ENCODE peak calls at places on chromosome 11, in ten cellular contexts. S is GM23338; Z is stimulated activated CD4-positive, alpha-beta T cell treated with anti-CD3 and anti-CD28 coated beads, Interleukin-1b, Interleukin-23, amount 100 ng/mL, for 24 hours; G is effector memory CD8-positive, alpha-beta T cell; K is ureter; T is HAP-1; D is activated naive CD8-positive, alpha-beta T cell treated with anti-CD3 and anti-CD28 coated beads for 36 hours; L is left cardiac atrium; F is stimulated activated naive CD8-positive, alpha-beta T cell treated with anti-CD3 and anti-CD28 coated beads, Interleukin-15, Interleukin-2, amounts not matched to agents 100 U/mL and 50 U/mL, for 24 hours; W is psoas muscle. M is an unnamed sample.

GRCh38 chr11:124442442-124442841 is 3.1 kb downstream of the OR8B8 start:
- DNase-seq in W (no peak), F (no peak), D (no peak), L (no peak), G (no peak), Z (no peak), S (peak; percentile 7), T (no peak), K (no peak), M (peak; percentile 1)

GRCh38 chr11:118918128-118918685 is 7.5 kb downstream of the BCL9L start:
- DNase-seq in K (peak; percentile 83), Z (no peak), D (peak; percentile 54), S (peak; percentile 85), L (peak; percentile 87), F (no peak), W (peak; percentile 88), G (peak; percentile 46), T (no peak), M (peak; percentile 99)

GRCh38 chr11:126926376-126926791 is 74.2 kb downstream of the KIRREL3 start:
- DNase-seq in L (no peak), W (no peak), S (no peak), F (no peak), K (no peak), Z (no peak), T (no peak), G (no peak), D (no peak), M (no peak)

GRCh38 chr11:128187829-128188228 is 399.5 kb downstream of the ETS1 start:
- DNase-seq in K (no peak), L (no peak), D (no peak), F (no peak), W (no peak), S (no peak), G (no peak), Z (no peak), T (no peak), M (peak; percentile 33)

GRCh38 chr11:57248780-57249383 is 11.8 kb upstream of the APLNR start:
- DNase-seq in T (peak; percentile 46), D (peak; percentile 19), K (peak; percentile 66), L (peak; percentile 73), F (peak; percentile 29), W (peak; percentile 59), Z (no peak), S (peak; percentile 90), G (no peak), M (peak; percentile 45)

GRCh38 chr11:104095791-104096190 is 59.4 kb downstream of the DDI1 start:
- DNase-seq in D (no peak), S (no peak), K (no peak), Z (no peak), L (no peak), G (no peak), T (no peak), W (no peak), F (no peak), M (no peak)

GRCh38 chr11:133228406-133229330 is 303.6 kb downstream of the OPCML start:
- DNase-seq in L (peak; percentile 23), W (peak; percentile 14), D (no peak), G (no peak), T (no peak), Z (no peak), K (no peak), S (peak; percentile 91), F (no peak), M (no peak)

GRCh38 chr11:61659413-61660196 is 20.6 kb upstream of the DAGLA start:
- DNase-seq in F (no peak), T (no peak), K (no peak), W (no peak), Z (no peak), S (peak; percentile 48), D (no peak), G (no peak), L (no peak), M (no peak)

GRCh38 chr11:35163707-35164496 is 24.9 kb downstream of the CD44 start:
- DNase-seq in L (no peak), G (peak; percentile 54), D (no peak), T (no peak), F (peak; percentile 49), K (no peak), W (no peak), S (peak; percentile 65), Z (peak; percentile 35), M (no peak)

GRCh38 chr11:32259641-32260081 is 168.8 kb downstream of the RCN1 start:
- DNase-seq in K (no peak), S (no peak), T (no peak), D (peak; percentile 3), L (peak; percentile 21), F (peak; percentile 5), Z (no peak), G (no peak), W (no peak), M (peak; percentile 50)

M was measured in RPMI7951.